ENCODE peak calls at places on chromosomes 5 and 9, in ten cellular contexts. P is activated CD8-positive, alpha-beta memory T cell treated with anti-CD3 and anti-CD28 coated beads for 4 hours; M is adrenal gland; L is C1 segment of cervical spinal cord; C is NCI-H2029; O is hypothalamus; X is H7; Q is stimulated activated CD4-positive, alpha-beta T cell treated with anti-CD3 and anti-CD28 coated beads, Interleukin-15, amount 100 ng/mL, for 1 hour; J is amygdala; D is activated CD4-positive, CD25-positive, alpha-beta regulatory T cell. E is an unnamed sample.

GRCh38 chr9:114696814-114697544 is 15.0 kb upstream of the TEX48 start:
- DNase-seq in J (no peak), C (no peak), M (no peak), D (no peak), L (no peak), O (no peak), P (no peak), X (no peak), Q (no peak), E (no peak)

GRCh38 chr5:41918105-41918504 is 7.0 kb upstream of the FBXO4 start:
- DNase-seq in P (no peak), O (no peak), D (no peak), M (no peak), Q (no peak), L (no peak), J (no peak), X (no peak), C (no peak), E (no peak)

GRCh38 chr5:133242221-133242835 is 190.5 kb downstream of the HSPA4 start:
- DNase-seq in X (no peak), L (no peak), Q (no peak), D (no peak), O (no peak), M (no peak), C (no peak), J (no peak), P (no peak), E (no peak)

GRCh38 chr5:139577689-139578347 is 16.7 kb downstream of the UBE2D2 start:
- DNase-seq in M (no peak), C (peak), J (no peak), Q (no peak), O (no peak), L (no peak), D (no peak), X (no peak), P (no peak), E (no peak)

GRCh38 chr5:34743878-34744277 is 87.8 kb downstream of the RAI14 start:
- DNase-seq in Q (no peak), D (no peak), J (no peak), L (no peak), C (no peak), O (no peak), M (peak), P (no peak), X (no peak), E (no peak)

GRCh38 chr5:129118405-129118804 is 23.9 kb downstream of the ISOC1 start:
- DNase-seq in C (no peak), D (no peak), Q (no peak), L (no peak), M (no peak), X (no peak), J (no peak), P (no peak), O (no peak), E (no peak)

GRCh38 chr9:113808391-113809191 is 67.5 kb upstream of the ZNF618 start:
- DNase-seq in L (no peak), Q (no peak), D (no peak), X (no peak), P (no peak), J (no peak), M (peak), O (no peak), C (no peak), E (no peak)

GRCh38 chr5:130528474-130528873 is 624.2 kb downstream of the CHSY3 start:
- DNase-seq in D (no peak), P (no peak), C (no peak), Q (no peak), L (no peak), O (no peak), M (no peak), X (no peak), J (no peak), E (no peak)

GRCh38 chr5:113089653-113090335 is 113.2 kb downstream of the DCP2 start:
- DNase-seq in X (no peak), Q (no peak), J (no peak), O (no peak), P (no peak), D (no peak), L (no peak), C (no peak), M (no peak), E (no peak)

GRCh38 chr5:171630047-171630669 is 155.5 kb upstream of the SMIM23 start:
- DNase-seq in O (no peak), D (no peak), C (no peak), M (peak), L (no peak), J (no peak), Q (no peak), X (peak), P (no peak), E (no peak)

GRCh38 chr5:172918421-172919371 is 40.5 kb upstream of the RPL26L1 start:
- DNase-seq in Q (no peak), L (no peak), D (no peak), O (no peak), P (peak), X (no peak), C (no peak), M (no peak), J (no peak), E (no peak)

GRCh38 chr5:176589039-176589769 is 20.8 kb downstream of the GPRIN1 start:
- DNase-seq in D (no peak), O (no peak), M (no peak), C (no peak), L (no peak), X (peak), J (no peak), Q (no peak), P (no peak), E (no peak)

GRCh38 chr9:111661802-111662491 is 542 bp downstream of the GNG10 start:
- DNase-seq in M (peak), L (peak), P (peak), J (peak), O (peak), C (no peak), Q (no peak), X (peak), D (no peak), E (no peak)

GRCh38 chr9:35258665-35259474 is 97.1 kb downstream of the UNC13B start:
- DNase-seq in J (peak), M (peak), Q (no peak), O (peak), P (peak), D (no peak), C (peak), X (peak), L (no peak), E (no peak)

GRCh38 chr9:33465096-33465495 is 8.6 kb downstream of the NOL6 start:
- DNase-seq in C (no peak), P (no peak), X (peak), L (no peak), D (no peak), M (no peak), O (no peak), Q (no peak), J (no peak), E (no peak)

GRCh38 chr5:176630681-176631222 is 277 bp downstream of the EIF4E1B start:
- DNase-seq in X (no peak), O (no peak), M (no peak), Q (no peak), P (no peak), D (no peak), L (no peak), J (no peak), C (no peak), E (no peak)

GRCh38 chr5:123125172-123125508 is 36.1 kb downstream of the PRDM6 start:
- DNase-seq in M (no peak), Q (no peak), C (no peak), D (no peak), O (no peak), P (no peak), X (no peak), L (no peak), J (no peak), E (no peak)

GRCh38 chr5:94908889-94909480 is 290.5 kb downstream of the SLF1 start:
- DNase-seq in Q (no peak), C (peak), P (no peak), X (peak), D (no peak), O (no peak), J (no peak), L (no peak), M (peak), E (no peak)

GRCh38 chr5:124957063-124957462 is 210.6 kb upstream of the ZNF608 start:
- DNase-seq in Q (no peak), J (no peak), M (no peak), O (no peak), D (no peak), X (no peak), L (no peak), P (no peak), C (no peak), E (no peak)

GRCh38 chr9:95080961-95081658 is 236.4 kb downstream of the FANCC start:
- DNase-seq in O (peak), C (no peak), X (peak), M (no peak), P (no peak), J (peak), L (no peak), Q (no peak), D (no peak), E (no peak)

GRCh38 chr9:79883073-79883645 is 311.4 kb downstream of the TLE4 start:
- DNase-seq in P (peak), X (no peak), O (no peak), C (no peak), M (no peak), D (no peak), L (no peak), J (no peak), Q (peak), E (no peak)

GRCh38 chr9:85575868-85576267 is 165.9 kb downstream of the AGTPBP1 start:
- DNase-seq in O (no peak), X (no peak), C (no peak), L (no peak), M (no peak), J (no peak), Q (no peak), P (no peak), D (no peak), E (no peak)

GRCh38 chr5:64834611-64835010 is 65.9 kb downstream of the CWC27 start:
- DNase-seq in D (no peak), Q (no peak), M (no peak), L (no peak), O (no peak), C (no peak), X (no peak), P (no peak), J (no peak), E (no peak)

GRCh38 chr5:141920771-141921170 is 2.9 kb upstream of the DELE1 start:
- DNase-seq in P (no peak), M (no peak), O (no peak), X (no peak), D (no peak), C (no peak), L (no peak), Q (no peak), J (no peak), E (no peak)

GRCh38 chr5:102937916-102938315 is 182.0 kb downstream of the GIN1 start:
- DNase-seq in J (no peak), D (no peak), O (no peak), L (no peak), C (no peak), M (no peak), Q (no peak), P (no peak), X (no peak), E (no peak)

GRCh38 chr9:79273311-79273710 is 298.5 kb upstream of the TLE4 start:
- DNase-seq in O (no peak), M (no peak), D (no peak), Q (no peak), X (no peak), J (no peak), L (no peak), C (no peak), P (no peak), E (no peak)

GRCh38 chr9:82332018-82332773 is 343.6 kb downstream of the SPATA31D1 start:
- DNase-seq in M (no peak), C (no peak), P (no peak), O (no peak), D (no peak), Q (no peak), X (no peak), L (no peak), J (no peak), E (no peak)

GRCh38 chr5:135977375-135977928 is 22.7 kb upstream of the LECT2 start:
- DNase-seq in P (no peak), O (peak), L (no peak), C (peak), M (peak), J (peak), D (no peak), X (peak), Q (no peak), E (no peak)

GRCh38 chr9:96071245-96072124 is 196.0 kb downstream of the ERCC6L2 start:
- DNase-seq in L (no peak), D (no peak), M (no peak), X (peak), C (no peak), Q (no peak), O (no peak), P (no peak), J (no peak), E (no peak)

GRCh38 chr5:151703227-151703626 is 16.5 kb upstream of the SPARC start:
- DNase-seq in D (no peak), O (no peak), J (no peak), P (no peak), Q (no peak), X (no peak), L (no peak), C (no peak), M (no peak), E (no peak)